ENCODE peak calls at places on chromosomes 6 and 20, in eight cellular contexts. S is amniotic stem cell; A is SW 1271; M is type B pancreatic cell; N is GM23338; K is stimulated activated CD4-positive, alpha-beta T cell treated with anti-CD3 and anti-CD28 coated beads, Interleukin-1b, Interleukin-23, amount 100 ng/mL, for 1 hour; Q is activated CD8-positive, alpha-beta memory T cell treated with anti-CD3 and anti-CD28 coated beads for 24 hours; E is Ammon's horn. B is an unnamed sample.

GRCh38 chr20:46023148-46023484 is 5.9 kb upstream of the SLC12A5 start:
- DNase-seq in S (no peak), A (no peak), M (no peak), N (no peak), K (no peak), Q (no peak), E (no peak), B (no peak)

GRCh38 chr6:24766685-24767462 is 7.9 kb upstream of the GMNN start:
- DNase-seq in S (no peak), A (no peak), M (no peak), N (no peak), K (no peak), Q (no peak), E (peak; percentile 22), B (no peak)

GRCh38 chr6:2990179-2990931 is 9.3 kb upstream of the NQO2 start:
- DNase-seq in S (no peak), A (peak; percentile 42), M (no peak), N (peak; percentile 53), K (no peak), Q (peak; percentile 65), E (peak; percentile 71), B (no peak)

GRCh38 chr6:91786474-91787184 is 1199.8 kb upstream of the MAP3K7 start:
- DNase-seq in S (no peak), A (no peak), M (no peak), N (peak; percentile 28), K (no peak), Q (no peak), E (no peak), B (no peak)

GRCh38 chr6:120354452-120355098 is 979.7 kb downstream of the TBC1D32 start:
- DNase-seq in S (no peak), A (no peak), M (no peak), N (no peak), K (no peak), Q (no peak), E (no peak), B (no peak)

GRCh38 chr6:44073612-44074382 is 53.5 kb downstream of the MRPL14 start:
- DNase-seq in S (no peak), A (no peak), M (no peak), N (peak; percentile 53), K (no peak), Q (peak; percentile 65), E (no peak), B (no peak)

GRCh38 chr6:136604928-136605485 is 54.8 kb upstream of the MAP7 start:
- DNase-seq in S (no peak), A (no peak), M (no peak), N (no peak), K (no peak), Q (no peak), E (no peak), B (no peak)

GRCh38 chr20:18679020-18679419 is 91.2 kb downstream of the DTD1 start:
- DNase-seq in S (no peak), A (no peak), M (no peak), N (peak; percentile 71), K (no peak), Q (no peak), E (peak; percentile 72), B (no peak)

GRCh38 chr6:102417368-102417767 is 1023.9 kb downstream of the GRIK2 start:
- DNase-seq in S (no peak), A (no peak), M (no peak), N (no peak), K (no peak), Q (no peak), E (no peak), B (no peak)

GRCh38 chr20:2518096-2518495 is 9.4 kb upstream of the ZNF343 start:
- DNase-seq in S (no peak), A (no peak), M (no peak), N (no peak), K (no peak), Q (no peak), E (no peak), B (no peak)